ENCODE peak calls at places on chromosomes 4 and X, in four cellular contexts. W is psoas muscle, H is aorta, F is AG09309. B is an unnamed sample.

GRCh38 chr4:75490155-75490554 is 24.0 kb downstream of the RCHY1 start:
- DNase-seq in W (no peak), H (no peak), F (no peak), B (no peak)

GRCh38 chrX:310621-311155 is 7.9 kb downstream of the GTPBP6 start:
- DNase-seq in F (no peak), W (peak; percentile 38), H (peak; percentile 40), B (no peak)

GRCh38 chr4:179059396-179059795 is 1617.2 kb upstream of the AGA start:
- DNase-seq in W (no peak), F (no peak), H (no peak), B (no peak)

GRCh38 chr4:57926311-57926710 is 816.1 kb upstream of the IGFBP7 start:
- DNase-seq in F (no peak), W (no peak), H (no peak), B (no peak)

GRCh38 chr4:38560763-38561558 is 103.0 kb upstream of the KLF3 start:
- DNase-seq in F (no peak), W (no peak), H (no peak), B (no peak)

GRCh38 chr4:41145571-41146078 is 68.7 kb downstream of the APBB2 start:
- DNase-seq in H (no peak), F (no peak), W (no peak), B (no peak)

GRCh38 chrX:11059923-11060322 is 51.2 kb upstream of the HCCS start:
- DNase-seq in H (no peak), F (no peak), W (no peak), B (peak; percentile 6)

GRCh38 chrX:132786217-132786616 is 172.2 kb downstream of the HS6ST2 start:
- DNase-seq in W (no peak), F (no peak), H (no peak), B (no peak)

GRCh38 chrX:70062076-70062475 is at the start of gene OTUD6A:
- DNase-seq in H (no peak), F (no peak), W (no peak), B (no peak)

GRCh38 chr4:67909910-67910905 is 26.4 kb upstream of the TMPRSS11D start:
- DNase-seq in W (no peak), H (no peak), F (no peak), B (no peak)

GRCh38 chr4:74793757-74794340 is 474 bp downstream of the BTC start:
- DNase-seq in F (no peak), W (peak; percentile 60), H (peak; percentile 71), B (no peak)

GRCh38 chr4:140529434-140529833 is 5.5 kb downstream of the ELMOD2 start:
- DNase-seq in F (no peak), W (no peak), H (no peak), B (no peak)

GRCh38 chr4:70678383-70678999 is 9.8 kb upstream of the UTP3 start:
- DNase-seq in W (no peak), H (no peak), F (no peak), B (no peak)

GRCh38 chr4:186297013-186297645 is 31.1 kb downstream of the F11 start:
- DNase-seq in F (peak; percentile 34), W (no peak), H (no peak), B (peak; percentile 21)

GRCh38 chr4:108783666-108784463 is 21.0 kb upstream of the ETNPPL start:
- DNase-seq in H (no peak), F (no peak), W (no peak), B (no peak)

GRCh38 chrX:118627084-118627758 is 100.2 kb upstream of the IL13RA1 start:
- DNase-seq in W (no peak), H (no peak), F (no peak), B (no peak)

GRCh38 chr4:55396305-55397023 is 707 bp downstream of the TMEM165 start:
- DNase-seq in F (no peak), H (peak; percentile 61), W (peak; percentile 70), B (no peak)

GRCh38 chr4:184728858-184729257 is 5.0 kb downstream of the CENPU start:
- DNase-seq in W (no peak), H (no peak), F (no peak), B (no peak)

GRCh38 chr4:177907736-177908424 is 465.6 kb upstream of the AGA start:
- DNase-seq in F (no peak), W (no peak), H (no peak), B (no peak)
- H3K4me3 ChIP-seq in F (no peak overlapping the region), W (no peak overlapping the region), H (peak overlapping the region; percentile 18), B (no peak overlapping the region)

DNA sequence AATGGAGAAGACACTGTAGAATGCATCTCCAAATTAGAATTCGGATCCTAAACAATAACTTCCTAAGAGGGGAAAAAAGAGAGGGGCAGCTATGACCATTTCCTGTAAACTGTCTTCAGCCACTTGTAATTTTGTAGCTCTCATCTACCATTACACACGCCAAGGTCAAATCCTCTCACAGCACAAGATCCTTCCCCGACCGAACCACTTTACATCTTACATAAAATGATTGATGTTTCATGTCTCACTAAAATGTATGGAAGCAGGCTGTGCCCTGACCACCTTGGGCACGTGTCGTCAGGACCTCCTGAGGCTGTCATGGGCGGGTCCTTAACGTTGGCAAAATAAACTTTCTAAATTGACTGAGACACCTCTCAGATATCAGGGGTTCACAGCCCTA is 24.1 kb upstream of the PBDC1 start:
- DNase-seq in H (peak; percentile 52), W (peak; percentile 64), F (no peak), B (no peak)
- H3K4me3 ChIP-seq in H (no peak overlapping the region), W (peak overlapping the region; percentile 58), F (peak overlapping the region; percentile 7), B (no peak overlapping the region)

GRCh38 chrX:49060914-49061313 is 2.1 kb downstream of the CCDC120 start:
- DNase-seq in W (no peak), F (no peak), H (no peak), B (no peak)
- H3K4me3 ChIP-seq in W (no peak overlapping the region), F (no peak overlapping the region), H (no peak overlapping the region), B (no peak overlapping the region)

GRCh38 chrX:103663921-103664320 is 22.6 kb downstream of the MORF4L2 start:
- DNase-seq in W (no peak), H (no peak), F (no peak), B (no peak)
- H3K4me3 ChIP-seq in W (no peak overlapping the region), H (no peak overlapping the region), F (no peak overlapping the region), B (no peak overlapping the region)

B was measured in skeletal muscle cell.